ENCODE peak calls at places on chromosomes 2 and 18, in five cellular contexts. T is testis, O is uterus, M is heart left ventricle, Q is stomach. I is an unnamed sample.

GRCh38 chr2:157324331-157324843 is 1.2 kb downstream of the ERMN start:
- DNase-seq in M (no peak), T (no peak), O (no peak), Q (no peak), I (no peak)

GRCh38 chr2:239831272-239831731 is 193.8 kb downstream of the NDUFA10 start:
- DNase-seq in T (peak), Q (peak), O (no peak), M (peak), I (peak)

GRCh38 chr2:3480352-3481010 is 38.9 kb downstream of the ADI1 start:
- DNase-seq in T (no peak), O (no peak), M (peak), Q (peak), I (no peak)

GRCh38 chr18:10519999-10520935 is 5.6 kb upstream of the NAPG start:
- DNase-seq in O (peak), Q (peak), T (peak), M (peak), I (peak)

GRCh38 chr2:232354069-232354468 is 24.5 kb upstream of the ALPP start:
- DNase-seq in T (no peak), O (no peak), M (peak), Q (no peak), I (no peak)

GRCh38 chr18:42742976-42743755 is 372.3 kb downstream of the RIT2 start:
- DNase-seq in M (no peak), Q (no peak), T (no peak), O (no peak), I (no peak)

GRCh38 chr18:39596891-39597290 is 2031.3 kb upstream of the CELF4 start:
- DNase-seq in T (no peak), O (no peak), M (no peak), Q (no peak), I (no peak)

GRCh38 chr18:49021433-49022129 is 70.8 kb upstream of the SMAD7 start:
- DNase-seq in M (peak), T (peak), Q (peak), O (no peak), I (peak)

GRCh38 chr2:111640480-111640879 is 243.5 kb downstream of the ANAPC1 start:
- DNase-seq in T (no peak), Q (no peak), O (no peak), M (no peak), I (no peak)

GRCh38 chr18:25605322-25605721 is 253.4 kb upstream of the ZNF521 start:
- DNase-seq in O (no peak), Q (no peak), T (no peak), M (no peak), I (no peak)

GRCh38 chr2:98508690-98509054 is 64.0 kb downstream of the INPP4A start:
- DNase-seq in M (no peak), O (peak), T (peak), Q (peak), I (no peak)

GRCh38 chr18:44700652-44701051 is 20.0 kb downstream of the SETBP1 start:
- DNase-seq in O (peak), Q (peak), T (peak), M (no peak), I (no peak)

GRCh38 chr2:172305066-172305465 is 122.3 kb upstream of the ITGA6 start:
- DNase-seq in M (no peak), T (no peak), O (no peak), Q (no peak), I (no peak)

GRCh38 chr2:189287982-189288494 is 108.5 kb upstream of the COL5A2 start:
- DNase-seq in M (no peak), Q (no peak), T (no peak), O (no peak), I (no peak)

GRCh38 chr2:40716879-40717278 is 265.0 kb upstream of the SLC8A1 start:
- DNase-seq in M (no peak), O (no peak), Q (no peak), T (no peak), I (peak)

GRCh38 chr2:233367606-233368005 is 13.3 kb downstream of the DGKD start:
- DNase-seq in M (no peak), Q (no peak), O (no peak), T (no peak), I (no peak)

GRCh38 chr2:85354286-85355072 is at the start of the genes ELMOD3 and RETSAT:
- DNase-seq in O (peak), Q (peak), T (peak), M (peak), I (peak)
- TF ChIP-seq POLR2A in O (peak), Q (peak), T (peak), M (peak), I (no peak)

DNA sequence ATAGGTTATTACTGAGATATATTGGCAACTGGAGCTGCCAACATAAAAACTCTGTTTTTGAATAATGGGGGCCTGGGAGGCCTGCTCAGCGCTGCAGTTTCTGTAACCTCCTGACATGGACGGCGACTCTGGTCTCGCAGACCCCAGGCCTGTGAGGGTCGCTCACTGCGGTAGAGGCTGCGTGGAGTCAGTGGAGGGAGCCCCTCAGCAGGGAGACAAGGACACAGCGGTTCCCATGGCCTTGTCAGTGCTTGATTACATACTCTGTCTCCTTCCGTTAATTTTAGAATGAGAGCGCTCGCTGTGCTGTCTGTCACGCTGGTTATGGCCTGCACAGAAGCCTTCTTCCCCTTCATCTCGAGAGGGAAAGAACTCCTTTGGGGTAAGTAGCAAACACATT is 858 bp downstream of the TPO start:
- DNase-seq in M (no peak), T (no peak), O (no peak), Q (no peak), I (no peak)
- TF ChIP-seq CTCF in M (no peak), T (no peak), O (no peak), Q (no peak), I (no peak)

DNA sequence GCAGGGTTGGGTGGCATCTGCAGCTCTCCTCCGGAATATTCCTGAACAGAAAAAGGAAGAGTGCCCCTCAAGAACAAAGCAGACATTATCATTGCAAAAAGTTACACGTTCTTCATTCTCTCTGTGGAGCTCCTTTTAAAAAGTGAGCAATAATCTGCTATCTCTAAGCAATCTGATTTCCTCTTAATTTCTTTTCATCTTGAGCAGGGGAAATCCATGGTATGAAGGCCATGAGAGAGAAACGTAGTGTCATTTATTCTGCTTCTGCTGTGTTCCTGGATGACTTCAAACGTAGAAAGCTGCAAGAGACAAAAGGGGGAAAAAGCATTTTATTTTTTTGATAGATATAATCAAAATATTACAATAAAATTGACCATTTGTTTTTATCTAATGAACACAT is 16.9 kb downstream of the SMIM21 start:
- DNase-seq in M (no peak), Q (no peak), T (no peak), O (no peak), I (no peak)
- H3K4me3 ChIP-seq in M (no peak), Q (no peak), T (no peak), O (no peak), I (no peak)

GRCh38 chr2:143946436-143947385 is 573.2 kb downstream of the ZEB2 start:
- DNase-seq in Q (no peak), M (no peak), T (no peak), O (no peak), I (no peak)
- TF ChIP-seq POLR2A in Q (no peak), M (no peak), T (no peak), O (no peak), I (no peak)

GRCh38 chr18:9403795-9404564 is 69.4 kb downstream of the TWSG1 start:
- DNase-seq in T (no peak), Q (no peak), M (no peak), O (no peak), I (no peak)
- TF ChIP-seq CTCF in T (no peak), Q (no peak), M (no peak), O (no peak), I (no peak)

GRCh38 chr2:44680424-44680971 is 261.0 kb upstream of the SIX3 start:
- DNase-seq in O (no peak), M (no peak), T (no peak), Q (no peak), I (no peak)
- H3K4me3 ChIP-seq in O (no peak), M (no peak), T (no peak), Q (no peak), I (no peak)

GRCh38 chr2:200850512-200851256 is 13.8 kb downstream of the CLK1 start:
- DNase-seq in Q (no peak), T (no peak), M (no peak), O (no peak), I (no peak)
- TF ChIP-seq POLR2A in Q (no peak), T (no peak), M (no peak), O (no peak), I (no peak)

GRCh38 chr2:45439788-45440773 is 171.0 kb downstream of the SRBD1 start:
- DNase-seq in Q (no peak), M (no peak), T (no peak), O (no peak), I (no peak)
- TF ChIP-seq CTCF in Q (no peak), M (no peak), T (no peak), O (no peak), I (no peak)

I was measured in lower leg skin.